ENCODE peak calls at places on chromosomes 4 and X, in six cellular contexts. One of them, this sample, is unnamed.
A peak's percentile ranks its signal among the peaks of the same experiment; 100 is the strongest.

GRCh38 chrX:50876551-50876950 is 34.0 kb upstream of the BMP15 start:
- DNase-seq in suprapubic skin: no peak
- DNase-seq in tibial nerve: no peak
- DNase-seq in lung: no peak
- DNase-seq in esophagus squamous epithelium: no peak
- DNase-seq in thoracic aorta: no peak
- DNase-seq in this sample: no peak

GRCh38 chrX:150897371-150898319 is 823 bp downstream of the CD99L2 start:
- DNase-seq in esophagus squamous epithelium: no peak
- DNase-seq in suprapubic skin: no peak
- DNase-seq in thoracic aorta: no peak
- DNase-seq in tibial nerve: no peak
- DNase-seq in lung: no peak
- DNase-seq in this sample: no peak

GRCh38 chrX:9166566-9166909 is 132.6 kb upstream of the FAM9B start:
- DNase-seq in tibial nerve: no peak
- DNase-seq in thoracic aorta: no peak
- DNase-seq in lung: no peak
- DNase-seq in suprapubic skin: no peak
- DNase-seq in esophagus squamous epithelium: no peak
- DNase-seq in this sample: no peak

GRCh38 chr4:145178740-145179139 is 1.6 kb downstream of the OTUD4 start:
- DNase-seq in esophagus squamous epithelium: no peak
- DNase-seq in lung: no peak
- DNase-seq in thoracic aorta: no peak
- DNase-seq in suprapubic skin: no peak
- DNase-seq in tibial nerve: no peak
- DNase-seq in this sample: no peak

GRCh38 chr4:11724731-11725130 is 296.0 kb upstream of the HS3ST1 start:
- DNase-seq in thoracic aorta: no peak
- DNase-seq in tibial nerve: no peak
- DNase-seq in lung: no peak
- DNase-seq in suprapubic skin: no peak
- DNase-seq in esophagus squamous epithelium: no peak
- DNase-seq in this sample: no peak

GRCh38 chrX:9273744-9274143 is 191.1 kb upstream of the TBL1X start:
- DNase-seq in tibial nerve: no peak
- DNase-seq in lung: no peak
- DNase-seq in suprapubic skin: no peak
- DNase-seq in thoracic aorta: no peak
- DNase-seq in esophagus squamous epithelium: no peak
- DNase-seq in this sample: no peak

GRCh38 chr4:150960079-150960478 is 55.0 kb downstream of the LRBA start:
- DNase-seq in thoracic aorta: no peak
- DNase-seq in tibial nerve: no peak
- DNase-seq in esophagus squamous epithelium: no peak
- DNase-seq in lung: no peak
- DNase-seq in suprapubic skin: no peak
- DNase-seq in this sample: no peak

GRCh38 chrX:331145-331771 is 12.7 kb upstream of the GTPBP6 start:
- DNase-seq in suprapubic skin: peak; percentile 42
- DNase-seq in lung: no peak
- DNase-seq in tibial nerve: no peak
- DNase-seq in thoracic aorta: no peak
- DNase-seq in esophagus squamous epithelium: no peak
- DNase-seq in this sample: no peak

GRCh38 chrX:56764153-56764974 is 35.3 kb downstream of the NBDY start:
- DNase-seq in tibial nerve: no peak
- DNase-seq in thoracic aorta: no peak
- DNase-seq in esophagus squamous epithelium: no peak
- DNase-seq in lung: peak; percentile 81
- DNase-seq in suprapubic skin: peak; percentile 84
- DNase-seq in this sample: peak; percentile 87

GRCh38 chr4:81470456-81471327 is 1.0 kb downstream of the RASGEF1B start:
- DNase-seq in suprapubic skin: peak; percentile 74
- DNase-seq in lung: peak; percentile 52
- DNase-seq in esophagus squamous epithelium: peak; percentile 5
- DNase-seq in thoracic aorta: peak; percentile 25
- DNase-seq in tibial nerve: peak; percentile 29
- DNase-seq in this sample: peak; percentile 80

GRCh38 chrX:145821291-145821897 is 3.8 kb downstream of the SLITRK2 start:
- DNase-seq in suprapubic skin: peak; percentile 63
- DNase-seq in esophagus squamous epithelium: no peak
- DNase-seq in lung: no peak
- DNase-seq in thoracic aorta: no peak
- DNase-seq in tibial nerve: no peak
- DNase-seq in this sample: no peak

GRCh38 chrX:72540318-72540717 is 32.3 kb downstream of the HDAC8 start:
- DNase-seq in suprapubic skin: no peak
- DNase-seq in tibial nerve: no peak
- DNase-seq in lung: no peak
- DNase-seq in thoracic aorta: no peak
- DNase-seq in esophagus squamous epithelium: no peak
- DNase-seq in this sample: no peak

GRCh38 chr4:8274066-8274652 is 4.6 kb downstream of the HTRA3 start:
- DNase-seq in lung: no peak
- DNase-seq in thoracic aorta: no peak
- DNase-seq in suprapubic skin: no peak
- DNase-seq in tibial nerve: no peak
- DNase-seq in esophagus squamous epithelium: no peak
- DNase-seq in this sample: no peak

GRCh38 chr4:3436798-3437581 is 4.8 kb upstream of the HGFAC start:
- DNase-seq in tibial nerve: no peak
- DNase-seq in lung: peak; percentile 38
- DNase-seq in esophagus squamous epithelium: no peak
- DNase-seq in thoracic aorta: no peak
- DNase-seq in suprapubic skin: no peak
- DNase-seq in this sample: no peak

GRCh38 chr4:174522183-174523002 is at the start of gene HPGD:
- DNase-seq in tibial nerve: no peak
- DNase-seq in suprapubic skin: peak; percentile 90
- DNase-seq in esophagus squamous epithelium: no peak
- DNase-seq in lung: peak; percentile 63
- DNase-seq in thoracic aorta: no peak
- DNase-seq in this sample: no peak

GRCh38 chr4:6350646-6351045 is 81.0 kb downstream of the WFS1 start:
- DNase-seq in suprapubic skin: no peak
- DNase-seq in lung: no peak
- DNase-seq in esophagus squamous epithelium: no peak
- DNase-seq in tibial nerve: no peak
- DNase-seq in thoracic aorta: no peak
- DNase-seq in this sample: no peak

GRCh38 chr4:106691749-106692148 is 323.2 kb upstream of the GIMD1 start:
- DNase-seq in thoracic aorta: no peak
- DNase-seq in suprapubic skin: no peak
- DNase-seq in lung: no peak
- DNase-seq in esophagus squamous epithelium: no peak
- DNase-seq in tibial nerve: no peak
- DNase-seq in this sample: no peak

GRCh38 chr4:47017494-47017893 is 13.9 kb upstream of the GABRB1 start:
- DNase-seq in suprapubic skin: no peak
- DNase-seq in esophagus squamous epithelium: no peak
- DNase-seq in thoracic aorta: no peak
- DNase-seq in tibial nerve: no peak
- DNase-seq in lung: no peak
- DNase-seq in this sample: no peak

GRCh38 chrX:140071037-140071436 is 105.7 kb upstream of the CXorf66 start:
- DNase-seq in lung: no peak
- DNase-seq in esophagus squamous epithelium: no peak
- DNase-seq in tibial nerve: no peak
- DNase-seq in suprapubic skin: no peak
- DNase-seq in thoracic aorta: no peak
- DNase-seq in this sample: no peak

GRCh38 chr4:126267689-126268088 is 952.9 kb downstream of the FAT4 start:
- DNase-seq in thoracic aorta: no peak
- DNase-seq in tibial nerve: no peak
- DNase-seq in esophagus squamous epithelium: no peak
- DNase-seq in suprapubic skin: no peak
- DNase-seq in lung: no peak
- DNase-seq in this sample: no peak

GRCh38 chr4:69800599-69800998 is 40.2 kb upstream of the SULT1B1 start:
- DNase-seq in lung: no peak
- DNase-seq in suprapubic skin: no peak
- DNase-seq in esophagus squamous epithelium: no peak
- DNase-seq in thoracic aorta: no peak
- DNase-seq in tibial nerve: no peak
- DNase-seq in this sample: no peak

GRCh38 chr4:53659737-53660136 is 68.5 kb upstream of the LNX1 start:
- DNase-seq in lung: no peak
- DNase-seq in suprapubic skin: no peak
- DNase-seq in tibial nerve: no peak
- DNase-seq in esophagus squamous epithelium: no peak
- DNase-seq in thoracic aorta: no peak
- DNase-seq in this sample: no peak

GRCh38 chr4:86596802-86597201 is 2.7 kb downstream of the PTPN13 start:
- DNase-seq in lung: no peak
- DNase-seq in suprapubic skin: no peak
- DNase-seq in esophagus squamous epithelium: no peak
- DNase-seq in tibial nerve: no peak
- DNase-seq in thoracic aorta: no peak
- DNase-seq in this sample: no peak
- H3K4me3 ChIP-seq in lung: no peak overlapping the region
- H3K4me3 ChIP-seq in suprapubic skin: peak overlapping the region; percentile 95
- H3K4me3 ChIP-seq in esophagus squamous epithelium: peak overlapping the region; percentile 71
- H3K4me3 ChIP-seq in tibial nerve: peak overlapping the region; percentile 58
- H3K4me3 ChIP-seq in thoracic aorta: no peak overlapping the region
- H3K4me3 ChIP-seq in this sample: peak overlapping the region; percentile 87

DNA sequence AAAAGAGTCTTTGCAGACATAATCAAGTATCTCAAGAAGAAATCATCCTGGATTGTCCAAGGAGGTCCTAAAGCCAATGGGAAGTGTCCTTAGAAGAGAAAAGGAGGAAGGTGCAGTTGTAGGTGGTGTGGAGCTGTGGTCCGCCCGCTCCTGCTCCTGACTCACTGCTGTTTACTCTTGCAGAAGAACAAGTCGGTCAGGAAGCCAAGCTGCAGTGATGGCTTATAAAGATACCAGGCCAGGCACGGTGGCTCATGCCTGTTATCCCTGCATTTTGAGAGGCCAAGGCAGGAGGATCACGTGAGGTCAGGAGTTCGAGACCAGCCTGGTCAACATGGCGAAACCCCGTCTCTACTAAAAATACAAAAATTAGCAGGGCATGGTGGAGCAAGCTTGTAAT is 66.4 kb upstream of the ATP6AP2 start:
- DNase-seq in thoracic aorta: no peak
- DNase-seq in tibial nerve: no peak
- DNase-seq in esophagus squamous epithelium: no peak
- DNase-seq in lung: no peak
- DNase-seq in suprapubic skin: no peak
- DNase-seq in this sample: no peak
- H3K27ac ChIP-seq in thoracic aorta: no peak overlapping the region
- H3K27ac ChIP-seq in tibial nerve: no peak overlapping the region
- H3K27ac ChIP-seq in esophagus squamous epithelium: no peak overlapping the region
- H3K27ac ChIP-seq in lung: no peak overlapping the region
- H3K27ac ChIP-seq in suprapubic skin: no peak overlapping the region
- H3K27ac ChIP-seq in this sample: no peak overlapping the region

GRCh38 chr4:37970702-37971101 is 10.5 kb downstream of the PTTG2 start:
- DNase-seq in thoracic aorta: peak; percentile 52
- DNase-seq in tibial nerve: no peak
- DNase-seq in suprapubic skin: peak; percentile 76
- DNase-seq in esophagus squamous epithelium: peak; percentile 5
- DNase-seq in lung: peak; percentile 76
- DNase-seq in this sample: peak; percentile 81
- TF ChIP-seq CTCF in thoracic aorta: peak; percentile 52
- TF ChIP-seq CTCF in tibial nerve: peak; percentile 18
- TF ChIP-seq CTCF in suprapubic skin: no peak
- TF ChIP-seq CTCF in esophagus squamous epithelium: peak; percentile 62
- TF ChIP-seq CTCF in lung: peak; percentile 16
- TF ChIP-seq CTCF in this sample: no peak

DNA sequence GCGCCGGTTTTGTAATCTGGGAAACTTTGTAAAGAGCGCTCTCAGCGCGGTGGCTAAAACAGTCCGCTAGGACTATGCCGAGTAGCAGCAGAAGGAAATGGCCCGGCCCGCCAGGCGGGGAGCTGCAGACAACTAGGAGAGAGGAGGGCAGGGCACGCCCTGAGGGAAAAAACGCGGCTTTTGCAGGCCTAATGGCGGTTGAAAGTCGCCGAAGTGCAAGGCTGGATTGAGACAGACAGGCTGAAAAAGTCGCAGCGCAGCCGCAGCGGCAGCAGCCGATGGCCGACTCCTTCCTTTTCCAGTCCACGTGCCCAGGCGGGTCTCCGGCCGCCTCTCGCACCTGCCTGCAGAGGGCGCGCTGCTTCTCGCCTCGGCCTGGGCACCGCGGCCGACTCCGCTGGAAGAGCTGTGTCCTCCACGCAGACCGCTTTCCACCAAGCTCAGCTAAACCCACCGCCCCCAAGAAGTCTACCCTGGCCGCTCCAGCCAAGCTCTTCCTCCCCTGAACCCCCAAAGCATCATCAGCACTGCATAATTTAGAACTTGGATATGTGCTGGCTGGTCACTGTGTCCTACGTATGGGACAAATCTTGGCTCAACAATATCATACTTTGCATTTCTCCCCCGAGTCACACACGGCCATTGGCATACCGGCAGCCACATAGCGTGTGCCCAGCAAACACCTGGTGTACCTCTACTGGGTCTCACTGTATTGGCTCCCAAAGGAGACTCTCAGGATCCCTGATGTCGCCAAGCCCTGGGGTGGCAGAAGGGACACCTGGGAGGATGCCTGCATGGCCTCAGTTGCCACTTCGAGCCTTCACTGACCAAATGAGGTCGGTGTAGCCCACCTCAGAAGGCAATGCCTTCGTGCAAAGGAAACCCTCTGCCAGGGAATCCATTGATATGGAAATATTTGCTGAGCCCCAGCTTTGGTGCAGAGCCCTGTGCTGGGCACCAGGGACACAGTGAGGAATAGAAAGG is 14.5 kb downstream of the SLC25A5 start:
- DNase-seq in tibial nerve: peak; percentile 29
- DNase-seq in thoracic aorta: no peak
- DNase-seq in suprapubic skin: no peak
- DNase-seq in esophagus squamous epithelium: no peak
- DNase-seq in lung: peak; percentile 64
- DNase-seq in this sample: peak; percentile 72
- H3K4me3 ChIP-seq in tibial nerve: peak overlapping the region; percentile 39
- H3K4me3 ChIP-seq in thoracic aorta: peak overlapping the region; percentile 72
- H3K4me3 ChIP-seq in suprapubic skin: peak overlapping the region; percentile 43
- H3K4me3 ChIP-seq in esophagus squamous epithelium: peak overlapping the region; percentile 34
- H3K4me3 ChIP-seq in lung: no peak overlapping the region
- H3K4me3 ChIP-seq in this sample: peak overlapping the region; percentile 67

DNA sequence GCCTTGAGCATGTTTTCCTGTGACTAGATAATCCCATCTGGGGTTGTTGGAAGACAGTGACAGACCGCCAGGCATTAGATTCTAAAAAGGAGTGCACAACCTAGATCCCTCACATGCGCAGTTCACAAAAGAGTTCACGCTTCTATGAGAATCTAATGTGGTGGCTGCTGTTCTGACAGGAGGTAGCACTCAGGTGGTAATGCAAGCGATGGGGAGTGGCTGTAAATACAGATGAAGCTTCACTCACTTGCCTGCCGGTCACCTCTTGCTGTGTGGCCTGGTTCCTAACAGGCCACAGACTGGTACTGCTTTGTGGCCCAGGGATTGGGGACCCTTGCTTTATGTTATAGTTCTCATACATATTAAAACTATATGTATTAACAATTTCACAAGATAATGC is 81.9 kb upstream of the TMLHE start:
- DNase-seq in suprapubic skin: no peak
- DNase-seq in esophagus squamous epithelium: no peak
- DNase-seq in thoracic aorta: no peak
- DNase-seq in lung: no peak
- DNase-seq in tibial nerve: no peak
- DNase-seq in this sample: no peak
- H3K27ac ChIP-seq in suprapubic skin: no peak overlapping the region
- H3K27ac ChIP-seq in esophagus squamous epithelium: no peak overlapping the region
- H3K27ac ChIP-seq in thoracic aorta: no peak overlapping the region
- H3K27ac ChIP-seq in lung: no peak overlapping the region
- H3K27ac ChIP-seq in tibial nerve: no peak overlapping the region
- H3K27ac ChIP-seq in this sample: no peak overlapping the region